ENCODE peak calls at places on chromosomes 2 and 18, in four cellular contexts. One of them, this sample, is unnamed.

GRCh38 chr18:24115628-24116027 is 23.2 kb upstream of the CABYR start:
- DNase-seq in activated CD8-positive, alpha-beta T cell treated with anti-CD3 and anti-CD28 coated beads, Interleukin-2, amount 10 ng/mL, durations not matched to agents 7 days and 5 days: no peak
- DNase-seq in cardiac fibroblast: no peak
- DNase-seq in progenitor cell of endocrine pancreas: no peak
- DNase-seq in this sample: no peak

GRCh38 chr2:185919155-185919554 is 180.6 kb downstream of the FSIP2 start:
- DNase-seq in activated CD8-positive, alpha-beta T cell treated with anti-CD3 and anti-CD28 coated beads, Interleukin-2, amount 10 ng/mL, durations not matched to agents 7 days and 5 days: no peak
- DNase-seq in progenitor cell of endocrine pancreas: no peak
- DNase-seq in cardiac fibroblast: no peak
- DNase-seq in this sample: no peak

GRCh38 chr2:119282966-119283511 is 59.4 kb downstream of the STEAP3 start:
- DNase-seq in activated CD8-positive, alpha-beta T cell treated with anti-CD3 and anti-CD28 coated beads, Interleukin-2, amount 10 ng/mL, durations not matched to agents 7 days and 5 days: no peak
- DNase-seq in progenitor cell of endocrine pancreas: no peak
- DNase-seq in cardiac fibroblast: peak
- DNase-seq in this sample: no peak

GRCh38 chr2:3600256-3600855 is 5.4 kb downstream of the COLEC11 start:
- DNase-seq in activated CD8-positive, alpha-beta T cell treated with anti-CD3 and anti-CD28 coated beads, Interleukin-2, amount 10 ng/mL, durations not matched to agents 7 days and 5 days: no peak
- DNase-seq in cardiac fibroblast: no peak
- DNase-seq in progenitor cell of endocrine pancreas: no peak
- DNase-seq in this sample: no peak

GRCh38 chr18:41809652-41810051 is 145.4 kb upstream of the PIK3C3 start:
- DNase-seq in progenitor cell of endocrine pancreas: no peak
- DNase-seq in cardiac fibroblast: no peak
- DNase-seq in activated CD8-positive, alpha-beta T cell treated with anti-CD3 and anti-CD28 coated beads, Interleukin-2, amount 10 ng/mL, durations not matched to agents 7 days and 5 days: no peak
- DNase-seq in this sample: no peak

GRCh38 chr2:172038604-172039003 is 38.9 kb downstream of the METAP1D start:
- DNase-seq in cardiac fibroblast: no peak
- DNase-seq in progenitor cell of endocrine pancreas: no peak
- DNase-seq in activated CD8-positive, alpha-beta T cell treated with anti-CD3 and anti-CD28 coated beads, Interleukin-2, amount 10 ng/mL, durations not matched to agents 7 days and 5 days: no peak
- DNase-seq in this sample: no peak

GRCh38 chr2:108949316-108950299 is 39.4 kb downstream of the EDAR start:
- DNase-seq in progenitor cell of endocrine pancreas: no peak
- DNase-seq in cardiac fibroblast: no peak
- DNase-seq in activated CD8-positive, alpha-beta T cell treated with anti-CD3 and anti-CD28 coated beads, Interleukin-2, amount 10 ng/mL, durations not matched to agents 7 days and 5 days: no peak
- DNase-seq in this sample: no peak

GRCh38 chr2:100789361-100789760 is 30.6 kb upstream of the NPAS2 start:
- DNase-seq in cardiac fibroblast: no peak
- DNase-seq in progenitor cell of endocrine pancreas: no peak
- DNase-seq in activated CD8-positive, alpha-beta T cell treated with anti-CD3 and anti-CD28 coated beads, Interleukin-2, amount 10 ng/mL, durations not matched to agents 7 days and 5 days: no peak
- DNase-seq in this sample: no peak

GRCh38 chr2:202193305-202193704 is 45.1 kb downstream of the SUMO1 start:
- DNase-seq in cardiac fibroblast: no peak
- DNase-seq in progenitor cell of endocrine pancreas: no peak
- DNase-seq in activated CD8-positive, alpha-beta T cell treated with anti-CD3 and anti-CD28 coated beads, Interleukin-2, amount 10 ng/mL, durations not matched to agents 7 days and 5 days: no peak
- DNase-seq in this sample: peak

GRCh38 chr2:190979906-190980629 is 33.9 kb downstream of the STAT1 start:
- DNase-seq in progenitor cell of endocrine pancreas: peak
- DNase-seq in cardiac fibroblast: peak
- DNase-seq in activated CD8-positive, alpha-beta T cell treated with anti-CD3 and anti-CD28 coated beads, Interleukin-2, amount 10 ng/mL, durations not matched to agents 7 days and 5 days: no peak
- DNase-seq in this sample: no peak

GRCh38 chr2:143528021-143528420 is 398.8 kb downstream of the ARHGAP15 start:
- DNase-seq in activated CD8-positive, alpha-beta T cell treated with anti-CD3 and anti-CD28 coated beads, Interleukin-2, amount 10 ng/mL, durations not matched to agents 7 days and 5 days: no peak
- DNase-seq in cardiac fibroblast: no peak
- DNase-seq in progenitor cell of endocrine pancreas: no peak
- DNase-seq in this sample: no peak